ENCODE peak calls at places on chromosomes 1 and 21, in eight cellular contexts. V is activated CD8-positive, alpha-beta memory T cell treated with anti-CD3 and anti-CD28 coated beads, Interleukin-2, amount 50 U/mL, for 48 hours; B is tibial artery; R is CD4-positive, CD25-positive, alpha-beta regulatory T cell; A is kidney; N is ACHN; K is dorsolateral prefrontal cortex; L is effector CD4-positive, alpha-beta T cell. G is an unnamed sample.

GRCh38 chr21:44931137-44931500 is 8.7 kb upstream of the SLX9 start:
- DNase-seq in V (no peak), B (no peak), R (no peak), A (peak), N (no peak), K (no peak), L (no peak), G (no peak)

GRCh38 chr1:27045973-27046558 is 33.4 kb upstream of the TENT5B start:
- DNase-seq in V (peak), B (no peak), R (peak), A (peak), N (peak), K (peak), L (peak), G (peak)

GRCh38 chr1:72283204-72284083 is 1.1 kb upstream of the NEGR1 start:
- DNase-seq in V (peak), B (peak), R (peak), A (peak), N (peak), K (peak), L (no peak), G (no peak)

GRCh38 chr1:25802915-25803314 is 2.9 kb downstream of the SELENON start:
- DNase-seq in V (no peak), B (no peak), R (no peak), A (no peak), N (no peak), K (no peak), L (no peak), G (no peak)

GRCh38 chr1:9066945-9067807 is 2.3 kb downstream of the SLC2A5 start:
- DNase-seq in V (no peak), B (peak), R (no peak), A (no peak), N (no peak), K (peak), L (no peak), G (no peak)

GRCh38 chr1:196056966-196057365 is 551.3 kb downstream of the KCNT2 start:
- DNase-seq in V (no peak), B (no peak), R (no peak), A (no peak), N (no peak), K (no peak), L (no peak), G (no peak)

GRCh38 chr1:214074477-214074876 is 86.7 kb downstream of the PROX1 start:
- DNase-seq in V (no peak), B (no peak), R (no peak), A (no peak), N (no peak), K (no peak), L (no peak), G (no peak)

GRCh38 chr1:31712625-31713024 is 8.8 kb upstream of the COL16A1 start:
- DNase-seq in V (no peak), B (peak), R (no peak), A (peak), N (peak), K (no peak), L (no peak), G (no peak)

GRCh38 chr1:162538815-162539431 is 22.6 kb upstream of the UAP1 start:
- DNase-seq in V (no peak), B (no peak), R (no peak), A (no peak), N (peak), K (no peak), L (no peak), G (no peak)

GRCh38 chr1:43757343-43758053 is 50.2 kb downstream of the ST3GAL3 start:
- DNase-seq in V (no peak), B (no peak), R (no peak), A (no peak), N (no peak), K (no peak), L (no peak), G (no peak)

GRCh38 chr1:115112496-115113375 is 23.4 kb upstream of the TSPAN2 start:
- DNase-seq in V (peak), B (no peak), R (peak), A (no peak), N (peak), K (no peak), L (peak), G (peak)

GRCh38 chr1:193070942-193071341 is 11.5 kb downstream of the RO60 start:
- DNase-seq in V (no peak), B (no peak), R (no peak), A (no peak), N (peak), K (no peak), L (no peak), G (no peak)

GRCh38 chr1:25432364-25432719 is 1.6 kb downstream of the MACO1 start:
- DNase-seq in V (no peak), B (no peak), R (no peak), A (no peak), N (no peak), K (no peak), L (no peak), G (no peak)

GRCh38 chr1:56547473-56547872 is 31.9 kb downstream of the PLPP3 start:
- DNase-seq in V (no peak), B (no peak), R (no peak), A (no peak), N (no peak), K (no peak), L (no peak), G (no peak)

GRCh38 chr1:63463248-63463647 is 59.8 kb downstream of the ITGB3BP start:
- DNase-seq in V (no peak), B (no peak), R (no peak), A (no peak), N (no peak), K (no peak), L (no peak), G (no peak)

G was measured in effector memory CD8-positive, alpha-beta T cell.